ENCODE peak calls at places on chromosomes 16 and 17, in nine cellular contexts. E is smooth muscle cell of the brain vasculature; I is DMS 273 treated with DMSO at 0.1 percent for 48 hours; V is stimulated activated CD4-positive, alpha-beta T cell treated with anti-CD3 and anti-CD28 coated beads, Interleukin-1b, Interleukin-23, amount 100 ng/mL, for 48 hours; A is iPS DF 6.9; F is Caki2; J is T-helper 2 cell; B is GM06990; W is AG20443. M is an unnamed sample.

GRCh38 chr16:56512025-56512424 is 7.8 kb downstream of the BBS2 start:
- DNase-seq in V (no peak), J (no peak), W (no peak), B (no peak), F (no peak), A (no peak), I (no peak), E (no peak), M (no peak)

GRCh38 chr16:12323007-12323699 is 346.6 kb downstream of the SNX29 start:
- DNase-seq in F (no peak), B (peak), I (no peak), A (no peak), J (no peak), V (peak), W (no peak), E (no peak), M (peak)

GRCh38 chr17:48307814-48308411 is 122.1 kb downstream of the SKAP1 start:
- DNase-seq in V (peak), W (peak), E (peak), F (peak), A (peak), B (no peak), J (peak), I (no peak), M (peak)

GRCh38 chr16:49857423-49858181 is 1.7 kb upstream of the ZNF423 start:
- DNase-seq in E (no peak), A (no peak), V (peak), B (peak), J (no peak), F (peak), I (peak), W (peak), M (peak)

GRCh38 chr16:89288577-89288844 is 71.0 kb downstream of the ZNF778 start:
- DNase-seq in W (no peak), B (no peak), V (no peak), J (no peak), F (no peak), I (no peak), E (no peak), A (no peak), M (no peak)

GRCh38 chr17:48131216-48131824 is 23.8 kb downstream of the SNX11 start:
- DNase-seq in J (peak), V (peak), B (no peak), F (peak), I (peak), W (peak), E (peak), A (peak), M (no peak)

GRCh38 chr17:31835984-31836383 is 23.1 kb downstream of the COPRS start:
- DNase-seq in W (no peak), J (no peak), B (no peak), A (no peak), F (no peak), V (no peak), I (no peak), E (no peak), M (no peak)

GRCh38 chr16:63720848-63721247 is 1401.0 kb downstream of the CDH11 start:
- DNase-seq in I (no peak), J (no peak), A (no peak), V (no peak), F (no peak), W (no peak), E (no peak), B (no peak), M (no peak)

GRCh38 chr17:69540356-69540755 is 125.9 kb downstream of the MAP2K6 start:
- DNase-seq in B (no peak), J (no peak), E (no peak), A (no peak), W (no peak), V (no peak), I (no peak), F (no peak), M (no peak)

GRCh38 chr17:44108440-44109311 is 14.8 kb downstream of the HDAC5 start:
- DNase-seq in E (peak), A (no peak), B (no peak), W (peak), F (peak), I (no peak), V (no peak), J (no peak), M (no peak)

GRCh38 chr16:28863929-28864886 is 565 bp downstream of the SH2B1 start:
- DNase-seq in E (no peak), I (no peak), F (peak), J (no peak), B (no peak), V (no peak), A (no peak), W (peak), M (no peak)

GRCh38 chr17:57569860-57570259 is 175.2 kb downstream of the CCDC182 start:
- DNase-seq in F (no peak), B (no peak), V (no peak), E (no peak), W (no peak), J (no peak), I (no peak), A (no peak), M (no peak)

GRCh38 chr16:65195998-65196397 is 74.1 kb upstream of the CDH11 start:
- DNase-seq in V (no peak), I (no peak), B (no peak), A (no peak), F (no peak), E (no peak), J (no peak), W (no peak), M (no peak)

GRCh38 chr16:825298-826061 is 24.9 kb upstream of the GNG13 start:
- DNase-seq in V (no peak), F (no peak), I (no peak), J (no peak), A (no peak), W (peak), B (no peak), E (no peak), M (no peak)

GRCh38 chr17:45144199-45145034 is 3.9 kb upstream of the HEXIM1 start:
- DNase-seq in A (no peak), J (no peak), F (no peak), V (no peak), W (peak), E (no peak), I (no peak), B (no peak), M (no peak)

GRCh38 chr16:59126486-59126885 is 392.4 kb upstream of the GOT2 start:
- DNase-seq in W (no peak), I (no peak), J (no peak), E (no peak), B (no peak), F (no peak), V (no peak), A (no peak), M (no peak)

GRCh38 chr16:86823895-86824671 is 245.7 kb downstream of the FOXL1 start:
- DNase-seq in V (no peak), I (no peak), B (no peak), F (peak), W (no peak), A (no peak), J (no peak), E (peak), M (no peak)

GRCh38 chr16:3858809-3859208 is 21.7 kb downstream of the CREBBP start:
- DNase-seq in B (no peak), E (no peak), J (no peak), A (no peak), F (no peak), W (no peak), I (no peak), V (no peak), M (no peak)

GRCh38 chr17:65742433-65743312 is 181.2 kb upstream of the AXIN2 start:
- DNase-seq in F (no peak), W (peak), E (peak), J (no peak), I (no peak), B (no peak), V (no peak), A (no peak), M (no peak)

GRCh38 chr17:82236142-82236971 is 7.5 kb downstream of the SLC16A3 start:
- DNase-seq in I (peak), E (no peak), F (no peak), V (peak), W (peak), B (peak), A (no peak), J (peak), M (peak)

GRCh38 chr17:5115673-5116651 is at the start of gene USP6:
- DNase-seq in V (no peak), I (no peak), J (no peak), A (no peak), W (no peak), E (no peak), F (no peak), B (peak), M (no peak)

GRCh38 chr16:7182510-7183109 is 150.0 kb upstream of the RBFOX1 start:
- DNase-seq in F (peak), J (no peak), I (no peak), B (no peak), V (no peak), E (no peak), W (no peak), A (peak), M (no peak)

GRCh38 chr17:31696184-31696602 is 162.9 kb downstream of the COPRS start:
- DNase-seq in B (no peak), V (no peak), I (peak), A (peak), W (peak), J (no peak), F (no peak), E (peak), M (no peak)

GRCh38 chr16:53094013-53094630 is 39.3 kb downstream of the CHD9 start:
- DNase-seq in A (no peak), I (no peak), F (no peak), B (peak), V (no peak), J (no peak), W (no peak), E (no peak), M (no peak)

GRCh38 chr16:67926181-67926742 is 5.4 kb downstream of the CTRL start:
- DNase-seq in B (no peak), V (no peak), J (no peak), F (no peak), E (no peak), A (no peak), I (peak), W (no peak), M (no peak)

M was measured in stimulated activated naive CD4-positive, alpha-beta T cell.